ENCODE peak calls at places on chromosome 16, in seven cellular contexts. One of them, this sample, is unnamed.

GRCh38 chr16:4415538-4416199 is 727 bp downstream of the CORO7 start:
- DNase-seq in GM12878: no peak
- DNase-seq in HCT116: no peak
- DNase-seq in H1: peak; percentile 67
- DNase-seq in K562: peak; percentile 80
- DNase-seq in SK-N-SH: peak; percentile 77
- DNase-seq in HepG2: peak; percentile 16
- DNase-seq in this sample: no peak

GRCh38 chr16:90046122-90046970 is 27.1 kb upstream of the DBNDD1 start:
- DNase-seq in GM12878: no peak
- DNase-seq in HCT116: no peak
- DNase-seq in H1: no peak
- DNase-seq in K562: no peak
- DNase-seq in SK-N-SH: peak; percentile 84
- DNase-seq in HepG2: no peak
- DNase-seq in this sample: no peak

GRCh38 chr16:9102379-9102778 is 10.9 kb downstream of the HAPSTR1 start:
- DNase-seq in GM12878: no peak
- DNase-seq in HCT116: no peak
- DNase-seq in H1: no peak
- DNase-seq in K562: no peak
- DNase-seq in SK-N-SH: no peak
- DNase-seq in HepG2: no peak
- DNase-seq in this sample: no peak

GRCh38 chr16:53967172-53967571 is 263.2 kb downstream of the FTO start:
- DNase-seq in GM12878: no peak
- DNase-seq in HCT116: no peak
- DNase-seq in H1: no peak
- DNase-seq in K562: no peak
- DNase-seq in SK-N-SH: no peak
- DNase-seq in HepG2: no peak
- DNase-seq in this sample: no peak

GRCh38 chr16:21159281-21159951 is 942 bp downstream of the LDAF1 start:
- DNase-seq in GM12878: no peak
- DNase-seq in HCT116: no peak
- DNase-seq in H1: peak; percentile 76
- DNase-seq in K562: peak; percentile 46
- DNase-seq in SK-N-SH: peak; percentile 28
- DNase-seq in HepG2: no peak
- DNase-seq in this sample: peak; percentile 83

GRCh38 chr16:85239871-85240270 is 127.6 kb upstream of the CIBAR2 start:
- DNase-seq in GM12878: no peak
- DNase-seq in HCT116: no peak
- DNase-seq in H1: no peak
- DNase-seq in K562: no peak
- DNase-seq in SK-N-SH: no peak
- DNase-seq in HepG2: no peak
- DNase-seq in this sample: no peak

GRCh38 chr16:65414284-65414984 is 292.6 kb upstream of the CDH11 start:
- DNase-seq in GM12878: no peak
- DNase-seq in HCT116: no peak
- DNase-seq in H1: no peak
- DNase-seq in K562: no peak
- DNase-seq in SK-N-SH: peak; percentile 20
- DNase-seq in HepG2: no peak
- DNase-seq in this sample: no peak

GRCh38 chr16:48558269-48558915 is 51.6 kb downstream of the N4BP1 start:
- DNase-seq in GM12878: no peak
- DNase-seq in HCT116: no peak
- DNase-seq in H1: no peak
- DNase-seq in K562: no peak
- DNase-seq in SK-N-SH: no peak
- DNase-seq in HepG2: no peak
- DNase-seq in this sample: no peak

GRCh38 chr16:49588061-49588460 is 214.5 kb downstream of the C16orf78 start:
- DNase-seq in GM12878: no peak
- DNase-seq in HCT116: no peak
- DNase-seq in H1: peak; percentile 38
- DNase-seq in K562: no peak
- DNase-seq in SK-N-SH: no peak
- DNase-seq in HepG2: no peak
- DNase-seq in this sample: no peak

GRCh38 chr16:72877374-72878028 is 170.4 kb downstream of the ZFHX3 start:
- DNase-seq in GM12878: no peak
- DNase-seq in HCT116: peak; percentile 83
- DNase-seq in H1: no peak
- DNase-seq in K562: no peak
- DNase-seq in SK-N-SH: no peak
- DNase-seq in HepG2: peak; percentile 99
- DNase-seq in this sample: no peak

GRCh38 chr16:75273054-75273925 is 21.9 kb upstream of the BCAR1 start:
- DNase-seq in GM12878: no peak
- DNase-seq in HCT116: no peak
- DNase-seq in H1: no peak
- DNase-seq in K562: no peak
- DNase-seq in SK-N-SH: no peak
- DNase-seq in HepG2: no peak
- DNase-seq in this sample: no peak

GRCh38 chr16:78504391-78504945 is 405.0 kb downstream of the WWOX start:
- DNase-seq in GM12878: no peak
- DNase-seq in HCT116: no peak
- DNase-seq in H1: no peak
- DNase-seq in K562: no peak
- DNase-seq in SK-N-SH: no peak
- DNase-seq in HepG2: no peak
- DNase-seq in this sample: no peak

GRCh38 chr16:50278251-50278650 is 11.9 kb downstream of the ADCY7 start:
- DNase-seq in GM12878: no peak
- DNase-seq in HCT116: no peak
- DNase-seq in H1: no peak
- DNase-seq in K562: no peak
- DNase-seq in SK-N-SH: no peak
- DNase-seq in HepG2: no peak
- DNase-seq in this sample: no peak

GRCh38 chr16:57824880-57825279 is 22.6 kb upstream of the KIFC3 start:
- DNase-seq in GM12878: no peak
- DNase-seq in HCT116: no peak
- DNase-seq in H1: no peak
- DNase-seq in K562: no peak
- DNase-seq in SK-N-SH: no peak
- DNase-seq in HepG2: peak; percentile 73
- DNase-seq in this sample: no peak

GRCh38 chr16:49621240-49622083 is 234.4 kb downstream of the ZNF423 start:
- DNase-seq in GM12878: no peak
- DNase-seq in HCT116: no peak
- DNase-seq in H1: no peak
- DNase-seq in K562: no peak
- DNase-seq in SK-N-SH: peak; percentile 51
- DNase-seq in HepG2: no peak
- DNase-seq in this sample: no peak

GRCh38 chr16:61150351-61150750 is 885.9 kb downstream of the CDH8 start:
- DNase-seq in GM12878: no peak
- DNase-seq in HCT116: no peak
- DNase-seq in H1: no peak
- DNase-seq in K562: no peak
- DNase-seq in SK-N-SH: no peak
- DNase-seq in HepG2: no peak
- DNase-seq in this sample: no peak

DNA sequence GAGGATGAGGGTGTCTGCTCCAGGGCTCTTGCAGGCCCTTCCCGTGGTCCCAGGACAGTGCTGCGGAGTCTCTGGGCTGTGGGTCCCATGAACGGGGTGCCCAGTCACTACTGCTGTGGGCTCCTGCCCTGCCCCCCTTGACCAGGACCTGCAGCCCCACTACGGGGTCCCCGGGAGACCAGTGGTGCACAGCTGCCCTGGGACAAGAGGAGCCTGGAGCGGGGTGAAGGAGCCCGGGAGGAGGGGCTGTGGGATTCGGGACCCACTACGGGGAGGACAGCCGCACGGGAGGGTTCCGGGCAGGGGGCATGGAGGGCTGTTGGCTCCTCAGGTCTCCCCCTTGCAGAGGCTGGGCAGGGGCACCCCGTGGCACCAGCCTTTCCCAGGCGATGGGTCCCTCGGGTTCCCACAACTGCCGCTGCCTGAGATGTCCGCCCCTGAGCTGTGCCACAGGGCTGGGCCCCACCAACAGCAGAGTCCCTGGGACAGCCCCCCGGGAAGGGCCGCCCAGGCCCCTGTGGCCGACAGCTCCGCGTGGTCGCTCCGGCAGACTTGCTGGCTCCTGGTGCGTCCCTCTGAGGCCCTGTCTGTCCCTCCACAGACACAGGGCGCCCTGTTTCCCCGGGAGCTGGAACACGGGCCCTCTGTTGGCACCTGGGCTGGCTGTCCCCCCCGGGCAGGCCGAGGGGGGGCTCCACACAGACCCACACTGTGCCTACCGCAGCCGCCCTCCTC is 52.1 kb upstream of the GNG13 start:
- DNase-seq in GM12878: no peak
- DNase-seq in HCT116: no peak
- DNase-seq in H1: no peak
- DNase-seq in K562: no peak
- DNase-seq in SK-N-SH: no peak
- DNase-seq in HepG2: no peak
- DNase-seq in this sample: no peak
- TF ChIP-seq JUND in GM12878: no peak
- TF ChIP-seq JUND in HCT116: no peak
- TF ChIP-seq JUND in H1: no peak
- TF ChIP-seq JUND in K562: no peak
- TF ChIP-seq JUND in SK-N-SH: no peak
- TF ChIP-seq JUND in HepG2: no peak
- TF ChIP-seq JUND in this sample: no peak

GRCh38 chr16:10976663-10977062 is 32.3 kb downstream of the CLEC16A start:
- DNase-seq in GM12878: no peak
- DNase-seq in HCT116: no peak
- DNase-seq in H1: no peak
- DNase-seq in K562: no peak
- DNase-seq in SK-N-SH: peak; percentile 75
- DNase-seq in HepG2: no peak
- DNase-seq in this sample: no peak
- TF ChIP-seq JUND in GM12878: no peak
- TF ChIP-seq JUND in HCT116: no peak
- TF ChIP-seq JUND in H1: no peak
- TF ChIP-seq JUND in K562: no peak
- TF ChIP-seq JUND in SK-N-SH: no peak
- TF ChIP-seq JUND in HepG2: no peak
- TF ChIP-seq JUND in this sample: no peak

GRCh38 chr16:70565053-70565452 is 41.4 kb downstream of the SF3B3 start:
- DNase-seq in GM12878: no peak
- DNase-seq in HCT116: no peak
- DNase-seq in H1: no peak
- DNase-seq in K562: no peak
- DNase-seq in SK-N-SH: no peak
- DNase-seq in HepG2: no peak
- DNase-seq in this sample: no peak
- TF ChIP-seq JUND in GM12878: no peak
- TF ChIP-seq JUND in HCT116: no peak
- TF ChIP-seq JUND in H1: no peak
- TF ChIP-seq JUND in K562: no peak
- TF ChIP-seq JUND in SK-N-SH: no peak
- TF ChIP-seq JUND in HepG2: no peak
- TF ChIP-seq JUND in this sample: no peak

GRCh38 chr16:12637002-12637401 is 166.7 kb downstream of the CPPED1 start:
- DNase-seq in GM12878: no peak
- DNase-seq in HCT116: no peak
- DNase-seq in H1: no peak
- DNase-seq in K562: no peak
- DNase-seq in SK-N-SH: no peak
- DNase-seq in HepG2: no peak
- DNase-seq in this sample: no peak
- TF ChIP-seq JUND in GM12878: no peak
- TF ChIP-seq JUND in HCT116: no peak
- TF ChIP-seq JUND in H1: no peak
- TF ChIP-seq JUND in K562: no peak
- TF ChIP-seq JUND in SK-N-SH: no peak
- TF ChIP-seq JUND in HepG2: no peak
- TF ChIP-seq JUND in this sample: no peak

GRCh38 chr16:68117884-68118283 is 32.7 kb downstream of the NFATC3 start:
- DNase-seq in GM12878: no peak
- DNase-seq in HCT116: no peak
- DNase-seq in H1: no peak
- DNase-seq in K562: no peak
- DNase-seq in SK-N-SH: no peak
- DNase-seq in HepG2: no peak
- DNase-seq in this sample: no peak

GRCh38 chr16:68113765-68114240 is 28.6 kb downstream of the NFATC3 start:
- DNase-seq in GM12878: no peak
- DNase-seq in HCT116: no peak
- DNase-seq in H1: no peak
- DNase-seq in K562: no peak
- DNase-seq in SK-N-SH: no peak
- DNase-seq in HepG2: no peak
- DNase-seq in this sample: no peak

GRCh38 chr16:68116256-68116853 is 31.2 kb downstream of the NFATC3 start:
- DNase-seq in GM12878: no peak
- DNase-seq in HCT116: no peak
- DNase-seq in H1: no peak
- DNase-seq in K562: peak; percentile 42
- DNase-seq in SK-N-SH: no peak
- DNase-seq in HepG2: no peak
- DNase-seq in this sample: peak; percentile 58

GRCh38 chr16:68113059-68113757 is 28.0 kb downstream of the NFATC3 start:
- DNase-seq in GM12878: no peak
- DNase-seq in HCT116: no peak
- DNase-seq in H1: no peak
- DNase-seq in K562: no peak
- DNase-seq in SK-N-SH: no peak
- DNase-seq in HepG2: peak; percentile 93
- DNase-seq in this sample: no peak

DNA sequence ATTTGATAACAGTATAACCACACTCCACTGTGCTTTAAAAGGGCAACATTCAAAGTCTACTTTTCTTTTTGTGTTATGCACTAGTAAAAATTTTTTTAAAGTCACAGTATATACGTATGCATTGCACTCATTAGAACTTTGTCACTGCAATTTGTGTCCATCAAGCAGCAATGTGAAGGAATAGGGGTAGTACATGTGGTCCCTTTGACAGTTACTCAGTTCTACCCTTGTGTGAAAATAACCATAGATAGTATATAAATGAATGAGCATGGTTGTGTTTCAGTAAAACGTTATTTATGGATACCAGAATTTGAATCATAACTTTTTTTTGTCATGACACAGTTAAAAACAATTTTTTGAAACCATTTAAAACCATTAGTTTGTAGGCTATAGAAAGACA is 30.7 kb downstream of the NFATC3 start:
- DNase-seq in GM12878: no peak
- DNase-seq in HCT116: no peak
- DNase-seq in H1: no peak
- DNase-seq in K562: no peak
- DNase-seq in SK-N-SH: no peak
- DNase-seq in HepG2: no peak
- DNase-seq in this sample: no peak
- TF ChIP-seq JUND in GM12878: no peak
- TF ChIP-seq JUND in HCT116: no peak
- TF ChIP-seq JUND in H1: no peak
- TF ChIP-seq JUND in K562: no peak
- TF ChIP-seq JUND in SK-N-SH: no peak
- TF ChIP-seq JUND in HepG2: no peak
- TF ChIP-seq JUND in this sample: no peak